ENCODE peak calls at places on chromosomes 13 and 19, in seven cellular contexts. Q, S, E, H, P, D and C are unnamed samples. For H4K20me1, the result is how much of the 10 kb centered on the place peaks cover.

GRCh38 chr13:61413572-61413971 is 2.1 kb downstream of the PCDH20 start:
- DNase-seq in Q (peak), S (no peak), E (no peak), H (no peak), P (peak), D (no peak), C (no peak)

GRCh38 chr13:107185889-107186288 is 618.0 kb upstream of the ARGLU1 start:
- DNase-seq in Q (no peak), S (no peak), E (no peak), H (peak), P (no peak), D (no peak), C (no peak)

GRCh38 chr13:113046883-113047244 is 58.7 kb upstream of the F7 start:
- DNase-seq in Q (no peak), S (no peak), E (no peak), H (no peak), P (no peak), D (no peak), C (no peak)

GRCh38 chr13:47109028-47109427 is 212.2 kb upstream of the HTR2A start:
- DNase-seq in Q (no peak), S (no peak), E (no peak), H (no peak), P (no peak), D (no peak), C (no peak)

GRCh38 chr19:55642153-55643002 is 1.1 kb upstream of the ZNF581 start:
- DNase-seq in Q (no peak), S (peak), E (no peak), H (no peak), P (peak), D (no peak), C (peak)

GRCh38 chr13:44212633-44213387 is 160.8 kb upstream of the SERP2 start:
- DNase-seq in Q (peak), S (no peak), E (no peak), H (no peak), P (no peak), D (no peak), C (no peak)

GRCh38 chr13:73061478-73062275 is 2.9 kb downstream of the KLF5 start:
- DNase-seq in Q (peak), S (no peak), E (no peak), H (no peak), P (no peak), D (no peak), C (no peak)

GRCh38 chr19:19491321-19492025 is 23.9 kb downstream of the TSSK6 start:
- DNase-seq in Q (no peak), S (no peak), E (no peak), H (no peak), P (no peak), D (no peak), C (no peak)

GRCh38 chr13:111915104-111915551 is 151.8 kb upstream of the SOX1 start:
- DNase-seq in Q (no peak), S (no peak), E (no peak), H (no peak), P (no peak), D (no peak), C (no peak)

GRCh38 chr13:112703935-112704633 is 14.2 kb downstream of the ATP11A start:
- DNase-seq in Q (no peak), S (no peak), E (no peak), H (no peak), P (no peak), D (no peak), C (no peak)

GRCh38 chr19:29532956-29533355 is 7.2 kb downstream of the VSTM2B start:
- DNase-seq in Q (no peak), S (no peak), E (no peak), H (no peak), P (no peak), D (no peak), C (no peak)

GRCh38 chr19:40304306-40304705 is 19.2 kb upstream of the AKT2 start:
- DNase-seq in Q (no peak), S (no peak), E (no peak), H (no peak), P (no peak), D (no peak), C (no peak)

GRCh38 chr19:48807590-48808308 is 3.1 kb downstream of the BCAT2 start:
- DNase-seq in Q (peak), S (no peak), E (peak), H (no peak), P (peak), D (no peak), C (peak)

GRCh38 chr13:81171065-81171647 is 830.2 kb upstream of the SPRY2 start:
- DNase-seq in Q (peak), S (peak), E (peak), H (no peak), P (peak), D (peak), C (peak)

GRCh38 chr13:99659234-99659633 is 158.0 kb downstream of the TM9SF2 start:
- DNase-seq in Q (peak), S (no peak), E (no peak), H (no peak), P (peak), D (no peak), C (peak)

GRCh38 chr13:112680741-112681360 is 9.0 kb upstream of the ATP11A start:
- DNase-seq in Q (no peak), S (no peak), E (no peak), H (no peak), P (no peak), D (no peak), C (no peak)

GRCh38 chr19:19849056-19849455 is 16.6 kb upstream of the ZNF253 start:
- DNase-seq in Q (no peak), S (peak), E (no peak), H (no peak), P (no peak), D (no peak), C (no peak)

GRCh38 chr13:80386592-80386991 is 45.7 kb upstream of the SPRY2 start:
- DNase-seq in Q (no peak), S (no peak), E (no peak), H (no peak), P (no peak), D (no peak), C (no peak)

GRCh38 chr13:111228262-111229144 is 91.9 kb upstream of the TEX29 start:
- DNase-seq in Q (no peak), S (no peak), E (no peak), H (peak), P (no peak), D (no peak), C (no peak)

GRCh38 chr13:21124853-21125252 is 51.5 kb downstream of the SKA3 start:
- DNase-seq in Q (peak), S (no peak), E (peak), H (peak), P (peak), D (no peak), C (peak)

GRCh38 chr19:33334271-33334670 is 31.9 kb upstream of the CEBPA start:
- DNase-seq in Q (no peak), S (no peak), E (no peak), H (no peak), P (no peak), D (no peak), C (no peak)

GRCh38 chr19:35830986-35831385 is 18.3 kb upstream of the PRODH2 start:
- DNase-seq in Q (no peak), S (no peak), E (no peak), H (no peak), P (no peak), D (no peak), C (no peak)

GRCh38 chr13:73054712-73055111 is 4.1 kb upstream of the KLF5 start:
- DNase-seq in Q (no peak), S (no peak), E (no peak), H (no peak), P (no peak), D (no peak), C (no peak)

GRCh38 chr13:36310417-36311108 is 12.9 kb upstream of the CCDC169 start:
- DNase-seq in Q (no peak), S (no peak), E (no peak), H (peak), P (no peak), D (no peak), C (no peak)

GRCh38 chr19:49272204-49272603 is 52.8 kb downstream of the SLC6A16 start:
- DNase-seq in Q (no peak), S (no peak), E (no peak), H (peak), P (no peak), D (peak), C (no peak)

GRCh38 chr13:109870281-109871017 is 84.1 kb upstream of the IRS2 start:
- DNase-seq in Q (no peak), S (no peak), E (no peak), H (no peak), P (no peak), D (no peak), C (no peak)

GRCh38 chr13:111393221-111393790 is 72.9 kb downstream of the TEX29 start:
- DNase-seq in Q (no peak), S (no peak), E (no peak), H (no peak), P (no peak), D (no peak), C (no peak)

GRCh38 chr13:65300220-65300619 is 1929.9 kb downstream of the PCDH9 start:
- DNase-seq in Q (no peak), S (no peak), E (no peak), H (no peak), P (no peak), D (no peak), C (no peak)

GRCh38 chr19:20661150-20661819 is at the start of gene ZNF626:
- DNase-seq in Q (peak), S (peak), E (peak), H (peak), P (peak), D (no peak), C (no peak)

DNA sequence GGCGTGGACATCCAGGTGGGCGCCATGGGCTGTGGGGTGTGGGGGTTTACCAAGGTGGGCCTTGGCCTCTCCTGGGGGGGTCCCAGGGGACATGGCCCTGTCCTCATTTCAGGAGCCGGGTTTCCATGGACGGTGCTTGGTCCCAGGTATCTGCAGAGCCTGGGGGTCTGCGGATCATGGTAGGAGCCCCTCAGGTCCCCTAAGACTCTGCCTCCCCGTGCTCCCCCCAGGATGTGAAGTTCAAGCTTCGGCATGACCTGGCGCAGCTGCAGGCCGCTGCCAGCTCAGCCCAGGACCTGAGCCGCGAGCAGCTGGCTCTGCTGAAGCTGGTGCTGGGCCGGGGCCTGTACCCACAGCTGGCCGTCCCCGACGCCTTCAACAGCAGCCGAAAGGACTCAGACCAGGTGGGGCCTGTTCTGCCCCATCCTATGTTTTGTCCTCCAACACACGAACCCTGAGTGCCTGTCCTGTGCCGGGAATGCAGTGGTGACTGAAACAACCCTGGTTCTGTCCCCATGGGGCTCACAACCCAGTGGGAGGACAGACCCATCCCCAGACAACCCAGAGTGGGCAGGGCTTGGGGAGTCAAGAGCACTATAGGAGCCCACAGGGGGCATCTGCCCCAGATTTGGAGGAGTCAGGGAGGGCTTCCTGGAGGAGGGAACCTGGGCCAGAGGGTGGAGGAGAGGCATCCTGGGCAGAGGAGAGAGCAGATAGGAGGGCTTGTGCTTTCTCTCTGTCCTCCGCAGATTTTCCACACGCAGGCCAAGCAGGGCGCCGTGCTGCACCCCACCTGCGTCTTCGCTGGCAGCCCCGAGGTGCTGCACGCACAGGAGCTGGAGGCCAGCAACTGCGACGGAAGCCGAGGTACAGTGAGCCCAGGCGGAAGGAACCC is 26.8 kb downstream of the DHX34 start:
- DNase-seq in Q (no peak), S (no peak), E (no peak), H (no peak), P (no peak), D (no peak), C (peak)
- H4K20me1 ChIP-seq in Q (under half), S (under half), E (under half), H (under half), P (under half), D (under half), C (under half)

GRCh38 chr19:3458595-3459284 is 21.6 kb downstream of the SMIM24 start:
- DNase-seq in Q (peak), S (no peak), E (no peak), H (no peak), P (peak), D (no peak), C (no peak)
- H4K20me1 ChIP-seq in Q (under half), S (under half), E (under half), H (under half), P (under half), D (under half), C (under half)

GRCh38 chr19:13012690-13013608 is 17.7 kb downstream of the NFIX start:
- DNase-seq in Q (peak), S (no peak), E (peak), H (peak), P (peak), D (no peak), C (peak)
- H4K20me1 ChIP-seq in Q (under half), S (under half), E (under half), H (under half), P (half or more), D (under half), C (under half)

GRCh38 chr19:6248856-6249255 is 30.9 kb downstream of the MLLT1 start:
- DNase-seq in Q (no peak), S (no peak), E (no peak), H (no peak), P (no peak), D (no peak), C (no peak)
- H4K20me1 ChIP-seq in Q (under half), S (under half), E (under half), H (half or more), P (under half), D (under half), C (under half)

DNA sequence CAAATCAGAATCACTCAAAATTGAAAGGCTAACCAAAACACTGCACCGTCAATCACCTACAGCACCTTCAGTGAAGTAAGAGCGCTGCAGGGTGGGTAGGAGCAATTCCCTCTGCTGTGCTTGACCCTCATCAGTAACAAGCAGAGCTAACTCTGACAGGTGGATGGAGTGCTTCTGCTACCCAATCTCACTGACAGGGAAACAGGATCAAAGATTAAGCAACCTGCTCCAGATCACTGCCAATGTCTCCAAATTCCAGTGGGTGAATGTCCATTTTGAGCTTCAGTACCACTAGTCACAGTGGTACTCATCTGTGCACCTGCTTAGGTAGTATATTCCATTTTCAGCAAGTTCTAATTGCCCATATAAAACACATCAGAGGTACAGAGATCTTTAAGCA is 25.2 kb downstream of the BRD4 start:
- DNase-seq in Q (no peak), S (no peak), E (no peak), H (no peak), P (no peak), D (no peak), C (no peak)
- H4K20me1 ChIP-seq in Q (half or more), S (under half), E (half or more), H (half or more), P (half or more), D (under half), C (half or more)

GRCh38 chr13:42836930-42837329 is 55.5 kb downstream of the FAM216B start:
- DNase-seq in Q (peak), S (no peak), E (no peak), H (peak), P (peak), D (peak), C (peak)
- H4K20me1 ChIP-seq in Q (under half), S (under half), E (under half), H (under half), P (under half), D (under half), C (under half)

GRCh38 chr19:10680545-10681135 is 20.6 kb upstream of the QTRT1 start:
- DNase-seq in Q (no peak), S (no peak), E (no peak), H (no peak), P (no peak), D (no peak), C (no peak)

GRCh38 chr19:10683064-10683426 is 18.2 kb upstream of the QTRT1 start:
- DNase-seq in Q (no peak), S (no peak), E (no peak), H (no peak), P (no peak), D (no peak), C (no peak)

GRCh38 chr19:10682397-10683063 is 18.7 kb upstream of the QTRT1 start:
- DNase-seq in Q (no peak), S (no peak), E (no peak), H (no peak), P (no peak), D (no peak), C (no peak)

GRCh38 chr19:10679743-10680142 is 21.5 kb upstream of the QTRT1 start:
- DNase-seq in Q (no peak), S (no peak), E (no peak), H (no peak), P (no peak), D (no peak), C (no peak)

DNA sequence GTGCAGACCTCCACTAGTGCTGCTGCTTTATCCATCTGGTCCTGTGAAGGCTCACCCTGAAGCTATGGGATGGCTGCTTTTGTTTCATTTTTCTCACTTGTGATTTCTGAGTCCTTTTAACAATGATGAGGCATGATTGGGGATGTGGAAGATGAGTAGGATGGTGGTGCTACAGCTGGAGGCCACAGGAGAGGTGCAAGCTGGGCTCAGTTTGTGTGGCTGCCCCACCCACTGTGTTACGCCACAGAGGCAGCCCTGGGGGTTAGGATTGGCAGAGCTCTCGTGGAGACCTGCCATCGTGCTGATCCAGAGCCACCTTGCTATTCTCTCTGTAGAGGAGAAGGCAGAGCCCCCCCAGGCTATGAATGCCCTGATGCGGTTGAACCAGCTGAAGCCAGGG is 19.6 kb upstream of the QTRT1 start:
- DNase-seq in Q (no peak), S (no peak), E (no peak), H (no peak), P (no peak), D (no peak), C (no peak)
- H4K20me1 ChIP-seq in Q (half or more), S (under half), E (under half), H (half or more), P (half or more), D (under half), C (under half)